ENCODE peak calls at places on chromosomes 4 and X, in nine cellular contexts. One of them, this sample, is unnamed.

GRCh38 chr4:54498661-54499111 is 159.1 kb upstream of the KIT start:
- DNase-seq in stimulated activated CD4-positive, alpha-beta T cell treated with anti-CD3 and anti-CD28 coated beads, Interleukin-4, amount 100 ng/mL, for 48 hours: no peak
- DNase-seq in GM20000: no peak
- DNase-seq in brain microvascular endothelial cell: peak
- DNase-seq in NCI-H2081: no peak
- DNase-seq in activated T-cell treated with anti-CD3 and anti-CD28 coated beads for 1 hour: no peak
- DNase-seq in posterior cingulate gyrus: no peak
- DNase-seq in nucleus accumbens: no peak
- DNase-seq in left cardiac atrium: no peak
- DNase-seq in this sample: no peak

GRCh38 chrX:102669526-102669925 is 18.2 kb downstream of the GPRASP1 start:
- DNase-seq in posterior cingulate gyrus: no peak
- DNase-seq in nucleus accumbens: no peak
- DNase-seq in activated T-cell treated with anti-CD3 and anti-CD28 coated beads for 1 hour: no peak
- DNase-seq in NCI-H2081: no peak
- DNase-seq in stimulated activated CD4-positive, alpha-beta T cell treated with anti-CD3 and anti-CD28 coated beads, Interleukin-4, amount 100 ng/mL, for 48 hours: no peak
- DNase-seq in brain microvascular endothelial cell: peak
- DNase-seq in GM20000: no peak
- DNase-seq in left cardiac atrium: no peak
- DNase-seq in this sample: no peak

GRCh38 chr4:16206848-16207247 is 19.4 kb downstream of the TAPT1 start:
- DNase-seq in posterior cingulate gyrus: no peak
- DNase-seq in activated T-cell treated with anti-CD3 and anti-CD28 coated beads for 1 hour: no peak
- DNase-seq in nucleus accumbens: no peak
- DNase-seq in brain microvascular endothelial cell: no peak
- DNase-seq in GM20000: no peak
- DNase-seq in NCI-H2081: no peak
- DNase-seq in left cardiac atrium: no peak
- DNase-seq in stimulated activated CD4-positive, alpha-beta T cell treated with anti-CD3 and anti-CD28 coated beads, Interleukin-4, amount 100 ng/mL, for 48 hours: no peak
- DNase-seq in this sample: no peak

GRCh38 chrX:22666441-22666840 is 333.3 kb upstream of the DDX53 start:
- DNase-seq in GM20000: peak
- DNase-seq in brain microvascular endothelial cell: peak
- DNase-seq in left cardiac atrium: no peak
- DNase-seq in NCI-H2081: no peak
- DNase-seq in nucleus accumbens: no peak
- DNase-seq in stimulated activated CD4-positive, alpha-beta T cell treated with anti-CD3 and anti-CD28 coated beads, Interleukin-4, amount 100 ng/mL, for 48 hours: no peak
- DNase-seq in activated T-cell treated with anti-CD3 and anti-CD28 coated beads for 1 hour: no peak
- DNase-seq in posterior cingulate gyrus: peak
- DNase-seq in this sample: no peak

GRCh38 chrX:69318651-69319305 is 153.5 kb upstream of the PJA1 start:
- DNase-seq in NCI-H2081: no peak
- DNase-seq in stimulated activated CD4-positive, alpha-beta T cell treated with anti-CD3 and anti-CD28 coated beads, Interleukin-4, amount 100 ng/mL, for 48 hours: no peak
- DNase-seq in brain microvascular endothelial cell: no peak
- DNase-seq in activated T-cell treated with anti-CD3 and anti-CD28 coated beads for 1 hour: no peak
- DNase-seq in posterior cingulate gyrus: no peak
- DNase-seq in GM20000: no peak
- DNase-seq in left cardiac atrium: no peak
- DNase-seq in nucleus accumbens: no peak
- DNase-seq in this sample: no peak

GRCh38 chr4:158996669-158997074 is 106.2 kb upstream of the RAPGEF2 start:
- DNase-seq in posterior cingulate gyrus: no peak
- DNase-seq in NCI-H2081: no peak
- DNase-seq in GM20000: no peak
- DNase-seq in left cardiac atrium: no peak
- DNase-seq in nucleus accumbens: no peak
- DNase-seq in brain microvascular endothelial cell: peak
- DNase-seq in activated T-cell treated with anti-CD3 and anti-CD28 coated beads for 1 hour: no peak
- DNase-seq in stimulated activated CD4-positive, alpha-beta T cell treated with anti-CD3 and anti-CD28 coated beads, Interleukin-4, amount 100 ng/mL, for 48 hours: no peak
- DNase-seq in this sample: no peak

GRCh38 chr4:52105276-52105675 is 54.2 kb downstream of the SPATA18 start:
- DNase-seq in stimulated activated CD4-positive, alpha-beta T cell treated with anti-CD3 and anti-CD28 coated beads, Interleukin-4, amount 100 ng/mL, for 48 hours: no peak
- DNase-seq in posterior cingulate gyrus: no peak
- DNase-seq in GM20000: no peak
- DNase-seq in NCI-H2081: no peak
- DNase-seq in brain microvascular endothelial cell: no peak
- DNase-seq in activated T-cell treated with anti-CD3 and anti-CD28 coated beads for 1 hour: no peak
- DNase-seq in nucleus accumbens: no peak
- DNase-seq in left cardiac atrium: no peak
- DNase-seq in this sample: no peak

GRCh38 chr4:42676066-42676951 is 19.4 kb upstream of the ATP8A1 start:
- DNase-seq in left cardiac atrium: no peak
- DNase-seq in posterior cingulate gyrus: no peak
- DNase-seq in nucleus accumbens: no peak
- DNase-seq in NCI-H2081: no peak
- DNase-seq in activated T-cell treated with anti-CD3 and anti-CD28 coated beads for 1 hour: no peak
- DNase-seq in brain microvascular endothelial cell: no peak
- DNase-seq in GM20000: no peak
- DNase-seq in stimulated activated CD4-positive, alpha-beta T cell treated with anti-CD3 and anti-CD28 coated beads, Interleukin-4, amount 100 ng/mL, for 48 hours: no peak
- DNase-seq in this sample: no peak

GRCh38 chr4:113707013-113707412 is 54.5 kb downstream of the CAMK2D start:
- DNase-seq in nucleus accumbens: no peak
- DNase-seq in GM20000: no peak
- DNase-seq in activated T-cell treated with anti-CD3 and anti-CD28 coated beads for 1 hour: no peak
- DNase-seq in posterior cingulate gyrus: no peak
- DNase-seq in NCI-H2081: no peak
- DNase-seq in left cardiac atrium: no peak
- DNase-seq in brain microvascular endothelial cell: no peak
- DNase-seq in stimulated activated CD4-positive, alpha-beta T cell treated with anti-CD3 and anti-CD28 coated beads, Interleukin-4, amount 100 ng/mL, for 48 hours: no peak
- DNase-seq in this sample: no peak

GRCh38 chr4:152398060-152398459 is 137.8 kb downstream of the FBXW7 start:
- DNase-seq in nucleus accumbens: no peak
- DNase-seq in posterior cingulate gyrus: no peak
- DNase-seq in GM20000: no peak
- DNase-seq in NCI-H2081: no peak
- DNase-seq in brain microvascular endothelial cell: no peak
- DNase-seq in stimulated activated CD4-positive, alpha-beta T cell treated with anti-CD3 and anti-CD28 coated beads, Interleukin-4, amount 100 ng/mL, for 48 hours: no peak
- DNase-seq in activated T-cell treated with anti-CD3 and anti-CD28 coated beads for 1 hour: no peak
- DNase-seq in left cardiac atrium: no peak
- DNase-seq in this sample: no peak

GRCh38 chr4:15756361-15756861 is 21.7 kb upstream of the CD38 start:
- DNase-seq in brain microvascular endothelial cell: peak
- DNase-seq in posterior cingulate gyrus: no peak
- DNase-seq in NCI-H2081: no peak
- DNase-seq in left cardiac atrium: no peak
- DNase-seq in GM20000: no peak
- DNase-seq in activated T-cell treated with anti-CD3 and anti-CD28 coated beads for 1 hour: peak
- DNase-seq in stimulated activated CD4-positive, alpha-beta T cell treated with anti-CD3 and anti-CD28 coated beads, Interleukin-4, amount 100 ng/mL, for 48 hours: peak
- DNase-seq in nucleus accumbens: no peak
- DNase-seq in this sample: no peak

GRCh38 chrX:129772796-129773431 is 6.8 kb upstream of the SASH3 start:
- DNase-seq in brain microvascular endothelial cell: no peak
- DNase-seq in posterior cingulate gyrus: no peak
- DNase-seq in nucleus accumbens: no peak
- DNase-seq in left cardiac atrium: peak
- DNase-seq in NCI-H2081: no peak
- DNase-seq in GM20000: peak
- DNase-seq in stimulated activated CD4-positive, alpha-beta T cell treated with anti-CD3 and anti-CD28 coated beads, Interleukin-4, amount 100 ng/mL, for 48 hours: no peak
- DNase-seq in activated T-cell treated with anti-CD3 and anti-CD28 coated beads for 1 hour: no peak
- DNase-seq in this sample: no peak

GRCh38 chr4:139791681-139792080 is 126.1 kb downstream of the MGST2 start:
- DNase-seq in stimulated activated CD4-positive, alpha-beta T cell treated with anti-CD3 and anti-CD28 coated beads, Interleukin-4, amount 100 ng/mL, for 48 hours: no peak
- DNase-seq in activated T-cell treated with anti-CD3 and anti-CD28 coated beads for 1 hour: no peak
- DNase-seq in GM20000: no peak
- DNase-seq in brain microvascular endothelial cell: no peak
- DNase-seq in NCI-H2081: no peak
- DNase-seq in posterior cingulate gyrus: no peak
- DNase-seq in left cardiac atrium: no peak
- DNase-seq in nucleus accumbens: no peak
- DNase-seq in this sample: no peak

This sample was measured in mesothelial cell of epicardium.